ENCODE peak calls at places on chromosomes 11 and 22, in nine cellular contexts. A, F, Z, D, V, K, B, W and N are unnamed samples. For H3K4me1, the result is how much of the 10 kb centered on the place peaks cover.

GRCh38 chr11:69443138-69443967 is 38.1 kb upstream of the LINC01488 start:
- DNase-seq in W (peak), B (peak), V (peak), A (peak), D (peak), Z (peak), F (peak), K (peak), N (peak)

GRCh38 chr22:26711205-26711958 is 54.0 kb downstream of the MIAT start:
- DNase-seq in F (no peak), B (peak), D (no peak), K (no peak), V (no peak), W (no peak), A (no peak), Z (no peak), N (no peak)

GRCh38 chr11:104619751-104620150 is 278.5 kb downstream of the CASP12 start:
- DNase-seq in F (no peak), V (no peak), A (no peak), Z (no peak), B (no peak), K (no peak), W (no peak), D (no peak), N (no peak)

GRCh38 chr11:115869780-115870431 is 365.7 kb upstream of the CADM1 start:
- DNase-seq in K (peak), B (peak), A (no peak), W (no peak), D (peak), Z (peak), V (peak), F (peak), N (no peak)

GRCh38 chr11:45918331-45918941 is 759 bp upstream of the PEX16 start:
- DNase-seq in A (peak), Z (peak), V (peak), F (peak), D (peak), K (peak), B (peak), W (peak), N (peak)

GRCh38 chr11:75264356-75264755 is 23.8 kb downstream of the TPBGL start:
- DNase-seq in F (peak), D (no peak), B (peak), Z (no peak), V (no peak), W (no peak), K (no peak), A (no peak), N (peak)

GRCh38 chr11:33635161-33635560 is 65.5 kb downstream of the C11orf91 start:
- DNase-seq in W (peak), B (no peak), V (no peak), D (no peak), K (no peak), F (no peak), A (no peak), Z (no peak), N (peak)

GRCh38 chr11:7457211-7457610 is 28.1 kb upstream of the OLFML1 start:
- DNase-seq in V (no peak), B (no peak), K (no peak), W (no peak), Z (no peak), A (no peak), F (no peak), D (peak), N (no peak)

GRCh38 chr11:33735426-33736147 is 636 bp downstream of the CD59 start:
- DNase-seq in Z (peak), B (peak), V (peak), D (peak), K (peak), W (no peak), F (peak), A (no peak), N (no peak)

GRCh38 chr22:42269407-42270177 is 861 bp downstream of the TCF20 start:
- DNase-seq in Z (peak), F (peak), A (peak), D (peak), V (peak), B (peak), W (no peak), K (peak), N (peak)

GRCh38 chr11:47143322-47143721 is 33.4 kb downstream of the ARFGAP2 start:
- DNase-seq in F (no peak), W (peak), K (peak), Z (no peak), A (peak), D (peak), B (no peak), V (peak), N (no peak)

GRCh38 chr11:115505165-115505564 is 950 bp upstream of the CADM1 start:
- DNase-seq in B (no peak), Z (no peak), D (peak), W (no peak), F (peak), K (peak), V (peak), A (no peak), N (no peak)

GRCh38 chr22:48943567-48944432 is 883.9 kb downstream of the BRD1 start:
- DNase-seq in F (peak), W (peak), A (peak), Z (no peak), K (peak), D (peak), B (peak), V (peak), N (no peak)

GRCh38 chr11:95505927-95506426 is 275.0 kb upstream of the SESN3 start:
- DNase-seq in W (no peak), D (no peak), V (no peak), F (no peak), A (no peak), Z (no peak), K (no peak), B (no peak), N (no peak)

GRCh38 chr11:87926250-87926970 is 248.8 kb downstream of the RAB38 start:
- DNase-seq in Z (no peak), B (no peak), W (no peak), V (peak), A (peak), K (no peak), D (peak), F (no peak), N (no peak)

GRCh38 chr11:17406818-17407149 is 18.3 kb upstream of the KCNJ11 start:
- DNase-seq in B (no peak), K (no peak), W (no peak), V (no peak), Z (no peak), D (no peak), A (no peak), F (no peak), N (no peak)

GRCh38 chr11:61056566-61056965 is 45.7 kb upstream of the CD5 start:
- DNase-seq in K (peak), B (no peak), F (peak), A (no peak), W (no peak), Z (no peak), V (no peak), D (peak), N (no peak)

GRCh38 chr11:83306385-83307080 is 20.4 kb upstream of the CCDC90B start:
- DNase-seq in V (no peak), Z (no peak), F (no peak), K (no peak), A (no peak), B (no peak), D (no peak), W (no peak), N (no peak)

GRCh38 chr11:6667733-6668374 is 12.2 kb upstream of the DCHS1 start:
- DNase-seq in B (no peak), K (no peak), A (no peak), F (peak), V (no peak), W (no peak), Z (peak), D (peak), N (no peak)

GRCh38 chr22:37618072-37618656 is 9.5 kb downstream of the GGA1 start:
- DNase-seq in V (no peak), K (no peak), Z (no peak), B (no peak), A (no peak), W (no peak), F (no peak), D (no peak), N (no peak)
- H3K4me3 ChIP-seq in V (no peak), K (no peak), Z (no peak), B (no peak), A (no peak), W (no peak), F (no peak), D (no peak), N (no peak)

GRCh38 chr11:65113839-65114238 is 2.2 kb downstream of the TM7SF2 start:
- DNase-seq in A (no peak), F (no peak), D (no peak), Z (no peak), W (no peak), B (no peak), V (no peak), K (no peak), N (no peak)

GRCh38 chr11:65114538-65115171 is 2.8 kb downstream of the ZNHIT2 start:
- DNase-seq in B (no peak), A (no peak), Z (no peak), W (no peak), F (no peak), D (no peak), K (no peak), V (no peak), N (no peak)

GRCh38 chr11:65116370-65117205 is 913 bp downstream of the ZNHIT2 start:
- DNase-seq in V (peak), A (peak), K (peak), Z (peak), F (peak), W (no peak), B (no peak), D (peak), N (peak)

GRCh38 chr11:65117206-65118096 is at the start of gene ZNHIT2:
- DNase-seq in B (peak), K (peak), Z (peak), F (peak), A (peak), V (peak), D (peak), W (peak), N (peak)

GRCh38 chr11:65115361-65116082 is 2.0 kb downstream of the ZNHIT2 start:
- DNase-seq in A (no peak), D (no peak), B (no peak), V (no peak), K (no peak), Z (no peak), F (no peak), W (no peak), N (no peak)
- H3K4me1 ChIP-seq in A (under half), D (under half), B (under half), V (under half), K (under half), Z (under half), F (under half), W (under half), N (under half)

DNA sequence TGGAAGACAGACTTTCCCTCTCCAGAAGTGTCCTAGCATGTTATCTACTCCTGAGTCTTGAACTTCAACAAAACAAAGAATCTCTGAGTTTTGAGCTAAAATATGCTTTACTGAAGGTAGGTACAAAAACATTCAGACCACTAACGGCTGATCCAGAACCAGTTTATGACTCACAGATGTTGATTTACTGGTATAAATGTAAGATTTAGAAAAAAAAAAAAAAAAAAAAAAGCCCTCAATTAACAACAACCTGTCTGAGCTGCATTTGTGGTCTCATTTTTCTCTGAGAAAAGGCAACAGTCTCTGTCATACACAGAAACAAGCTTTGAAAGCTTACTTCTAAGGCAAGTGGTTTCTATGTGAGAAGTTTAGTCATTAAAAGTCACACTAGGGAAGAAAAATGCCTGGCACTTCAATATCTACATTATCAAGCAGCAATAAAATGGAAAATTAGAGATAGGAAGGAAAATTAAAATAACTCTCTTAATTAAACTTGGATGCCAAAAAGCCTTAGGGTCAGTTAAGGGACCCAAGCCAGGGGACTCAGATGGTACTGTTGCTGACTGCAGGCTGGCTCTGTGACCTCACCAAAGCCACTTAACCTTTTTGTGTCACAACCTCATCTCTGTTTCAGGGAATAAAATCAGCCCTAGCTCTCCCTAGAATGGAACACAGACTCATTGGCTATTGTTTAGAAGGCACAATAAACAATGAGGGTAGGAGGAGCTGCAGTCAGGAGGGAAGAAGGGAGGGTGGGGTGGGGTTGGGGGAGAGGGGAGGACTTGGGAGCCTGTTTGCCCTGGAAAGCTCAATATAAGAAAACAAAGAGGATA is 61.7 kb downstream of the ETS1 start:
- DNase-seq in B (no peak), V (no peak), A (no peak), F (peak), Z (peak), K (no peak), D (peak), W (no peak), N (no peak)
- H3K27ac ChIP-seq in B (peak), V (no peak), A (peak), F (no peak), Z (peak), K (peak), D (no peak), W (peak), N (peak)

GRCh38 chr11:126282361-126282741 is 542 bp upstream of the TIRAP start:
- DNase-seq in K (peak), F (peak), D (peak), W (peak), A (peak), V (peak), Z (peak), B (peak), N (peak)
- H3K4me3 ChIP-seq in K (peak), F (peak), D (peak), W (peak), A (peak), V (peak), Z (peak), B (peak), N (peak)

GRCh38 chr11:44467931-44468330 is 97.5 kb upstream of the CD82 start:
- DNase-seq in B (no peak), Z (no peak), F (peak), A (no peak), D (peak), V (no peak), K (no peak), W (no peak), N (no peak)
- H3K4me1 ChIP-seq in B (under half), Z (under half), F (under half), A (under half), D (under half), V (under half), K (under half), W (under half), N (under half)

GRCh38 chr11:15170698-15171097 is 56.0 kb downstream of the INSC start:
- DNase-seq in Z (no peak), D (no peak), B (no peak), F (no peak), A (no peak), K (no peak), V (no peak), W (no peak), N (no peak)
- H3K27ac ChIP-seq in Z (no peak), D (no peak), B (no peak), F (no peak), A (no peak), K (no peak), V (no peak), W (no peak), N (no peak)

GRCh38 chr11:64447717-64448598 is 89.0 kb downstream of the RPS6KA4 start:
- DNase-seq in K (peak), B (peak), A (no peak), Z (no peak), F (no peak), V (peak), W (no peak), D (peak), N (peak)
- H3K4me3 ChIP-seq in K (no peak), B (no peak), A (no peak), Z (no peak), F (no peak), V (no peak), W (peak), D (no peak), N (no peak)